ENCODE peak calls at places on chromosome 15, in ten cellular contexts. One of them, this sample, is unnamed.

GRCh38 chr15:51706347-51706746 is 25.0 kb downstream of the SCG3 start:
- DNase-seq in stimulated activated CD4-positive, alpha-beta T cell treated with anti-CD3 and anti-CD28 coated beads, Interleukin-2, amount 100 ng/mL, for 48 hours: no peak
- DNase-seq in neural progenitor cell: no peak
- DNase-seq in WERI-Rb-1: no peak
- DNase-seq in HEK293T: no peak
- DNase-seq in stimulated activated CD8-positive, alpha-beta memory T cell treated with anti-CD3 and anti-CD28 coated beads, Interleukin-2, amount 100 ng/mL, for 48 hours: no peak
- DNase-seq in skeletal muscle cell: no peak
- DNase-seq in left ventricle myocardium inferior: no peak
- DNase-seq in C1 segment of cervical spinal cord: no peak
- DNase-seq in Peyer's patch: no peak
- DNase-seq in this sample: no peak

GRCh38 chr15:85615930-85616329 is 178.8 kb downstream of the KLHL25 start:
- DNase-seq in stimulated activated CD4-positive, alpha-beta T cell treated with anti-CD3 and anti-CD28 coated beads, Interleukin-2, amount 100 ng/mL, for 48 hours: no peak
- DNase-seq in Peyer's patch: no peak
- DNase-seq in HEK293T: peak; percentile 49
- DNase-seq in left ventricle myocardium inferior: no peak
- DNase-seq in stimulated activated CD8-positive, alpha-beta memory T cell treated with anti-CD3 and anti-CD28 coated beads, Interleukin-2, amount 100 ng/mL, for 48 hours: no peak
- DNase-seq in C1 segment of cervical spinal cord: no peak
- DNase-seq in WERI-Rb-1: peak; percentile 37
- DNase-seq in neural progenitor cell: peak; percentile 60
- DNase-seq in skeletal muscle cell: no peak
- DNase-seq in this sample: no peak

GRCh38 chr15:65094294-65094995 is 17.9 kb downstream of the KBTBD13 start:
- DNase-seq in stimulated activated CD4-positive, alpha-beta T cell treated with anti-CD3 and anti-CD28 coated beads, Interleukin-2, amount 100 ng/mL, for 48 hours: no peak
- DNase-seq in Peyer's patch: no peak
- DNase-seq in HEK293T: no peak
- DNase-seq in skeletal muscle cell: no peak
- DNase-seq in neural progenitor cell: no peak
- DNase-seq in left ventricle myocardium inferior: no peak
- DNase-seq in stimulated activated CD8-positive, alpha-beta memory T cell treated with anti-CD3 and anti-CD28 coated beads, Interleukin-2, amount 100 ng/mL, for 48 hours: no peak
- DNase-seq in WERI-Rb-1: no peak
- DNase-seq in C1 segment of cervical spinal cord: peak; percentile 11
- DNase-seq in this sample: peak; percentile 87

GRCh38 chr15:33311312-33311971 is 675 bp downstream of the RYR3 start:
- DNase-seq in left ventricle myocardium inferior: no peak
- DNase-seq in WERI-Rb-1: peak; percentile 59
- DNase-seq in Peyer's patch: no peak
- DNase-seq in neural progenitor cell: peak; percentile 67
- DNase-seq in skeletal muscle cell: no peak
- DNase-seq in HEK293T: no peak
- DNase-seq in stimulated activated CD8-positive, alpha-beta memory T cell treated with anti-CD3 and anti-CD28 coated beads, Interleukin-2, amount 100 ng/mL, for 48 hours: no peak
- DNase-seq in stimulated activated CD4-positive, alpha-beta T cell treated with anti-CD3 and anti-CD28 coated beads, Interleukin-2, amount 100 ng/mL, for 48 hours: no peak
- DNase-seq in C1 segment of cervical spinal cord: peak; percentile 45
- DNase-seq in this sample: no peak

GRCh38 chr15:79849789-79850188 is 47.0 kb downstream of the MTHFS start:
- DNase-seq in stimulated activated CD4-positive, alpha-beta T cell treated with anti-CD3 and anti-CD28 coated beads, Interleukin-2, amount 100 ng/mL, for 48 hours: no peak
- DNase-seq in left ventricle myocardium inferior: no peak
- DNase-seq in neural progenitor cell: peak; percentile 46
- DNase-seq in skeletal muscle cell: no peak
- DNase-seq in HEK293T: peak; percentile 39
- DNase-seq in Peyer's patch: no peak
- DNase-seq in stimulated activated CD8-positive, alpha-beta memory T cell treated with anti-CD3 and anti-CD28 coated beads, Interleukin-2, amount 100 ng/mL, for 48 hours: no peak
- DNase-seq in WERI-Rb-1: peak; percentile 47
- DNase-seq in C1 segment of cervical spinal cord: peak; percentile 29
- DNase-seq in this sample: no peak

GRCh38 chr15:51736646-51737537 is 563 bp downstream of the LYSMD2 start:
- DNase-seq in stimulated activated CD4-positive, alpha-beta T cell treated with anti-CD3 and anti-CD28 coated beads, Interleukin-2, amount 100 ng/mL, for 48 hours: peak; percentile 44
- DNase-seq in stimulated activated CD8-positive, alpha-beta memory T cell treated with anti-CD3 and anti-CD28 coated beads, Interleukin-2, amount 100 ng/mL, for 48 hours: peak; percentile 33
- DNase-seq in skeletal muscle cell: no peak
- DNase-seq in left ventricle myocardium inferior: peak; percentile 53
- DNase-seq in WERI-Rb-1: peak; percentile 63
- DNase-seq in HEK293T: peak; percentile 44
- DNase-seq in C1 segment of cervical spinal cord: peak; percentile 75
- DNase-seq in Peyer's patch: peak; percentile 77
- DNase-seq in neural progenitor cell: peak; percentile 55
- DNase-seq in this sample: no peak

GRCh38 chr15:45641374-45641778 is 6.5 kb downstream of the SQOR start:
- DNase-seq in C1 segment of cervical spinal cord: no peak
- DNase-seq in HEK293T: no peak
- DNase-seq in stimulated activated CD4-positive, alpha-beta T cell treated with anti-CD3 and anti-CD28 coated beads, Interleukin-2, amount 100 ng/mL, for 48 hours: no peak
- DNase-seq in neural progenitor cell: no peak
- DNase-seq in left ventricle myocardium inferior: no peak
- DNase-seq in Peyer's patch: no peak
- DNase-seq in stimulated activated CD8-positive, alpha-beta memory T cell treated with anti-CD3 and anti-CD28 coated beads, Interleukin-2, amount 100 ng/mL, for 48 hours: no peak
- DNase-seq in WERI-Rb-1: no peak
- DNase-seq in skeletal muscle cell: peak; percentile 94
- DNase-seq in this sample: no peak

GRCh38 chr15:84797212-84797611 is 19.9 kb upstream of the ALPK3 start:
- DNase-seq in skeletal muscle cell: peak; percentile 36
- DNase-seq in neural progenitor cell: no peak
- DNase-seq in WERI-Rb-1: no peak
- DNase-seq in stimulated activated CD4-positive, alpha-beta T cell treated with anti-CD3 and anti-CD28 coated beads, Interleukin-2, amount 100 ng/mL, for 48 hours: no peak
- DNase-seq in left ventricle myocardium inferior: no peak
- DNase-seq in Peyer's patch: no peak
- DNase-seq in HEK293T: no peak
- DNase-seq in stimulated activated CD8-positive, alpha-beta memory T cell treated with anti-CD3 and anti-CD28 coated beads, Interleukin-2, amount 100 ng/mL, for 48 hours: no peak
- DNase-seq in C1 segment of cervical spinal cord: no peak
- DNase-seq in this sample: no peak

GRCh38 chr15:40217166-40217785 is 21.6 kb upstream of the PAK6 start:
- DNase-seq in WERI-Rb-1: peak; percentile 61
- DNase-seq in HEK293T: peak; percentile 58
- DNase-seq in neural progenitor cell: peak; percentile 82
- DNase-seq in left ventricle myocardium inferior: no peak
- DNase-seq in Peyer's patch: no peak
- DNase-seq in stimulated activated CD4-positive, alpha-beta T cell treated with anti-CD3 and anti-CD28 coated beads, Interleukin-2, amount 100 ng/mL, for 48 hours: peak; percentile 40
- DNase-seq in stimulated activated CD8-positive, alpha-beta memory T cell treated with anti-CD3 and anti-CD28 coated beads, Interleukin-2, amount 100 ng/mL, for 48 hours: no peak
- DNase-seq in skeletal muscle cell: peak; percentile 21
- DNase-seq in C1 segment of cervical spinal cord: no peak
- DNase-seq in this sample: no peak

GRCh38 chr15:89358435-89358754 is 23.8 kb upstream of the POLG start:
- DNase-seq in skeletal muscle cell: no peak
- DNase-seq in stimulated activated CD8-positive, alpha-beta memory T cell treated with anti-CD3 and anti-CD28 coated beads, Interleukin-2, amount 100 ng/mL, for 48 hours: no peak
- DNase-seq in C1 segment of cervical spinal cord: no peak
- DNase-seq in HEK293T: no peak
- DNase-seq in WERI-Rb-1: no peak
- DNase-seq in Peyer's patch: no peak
- DNase-seq in left ventricle myocardium inferior: no peak
- DNase-seq in stimulated activated CD4-positive, alpha-beta T cell treated with anti-CD3 and anti-CD28 coated beads, Interleukin-2, amount 100 ng/mL, for 48 hours: no peak
- DNase-seq in neural progenitor cell: no peak
- DNase-seq in this sample: no peak

GRCh38 chr15:41487802-41488201 is 5.9 kb upstream of the ITPKA start:
- DNase-seq in neural progenitor cell: no peak
- DNase-seq in stimulated activated CD4-positive, alpha-beta T cell treated with anti-CD3 and anti-CD28 coated beads, Interleukin-2, amount 100 ng/mL, for 48 hours: no peak
- DNase-seq in C1 segment of cervical spinal cord: no peak
- DNase-seq in stimulated activated CD8-positive, alpha-beta memory T cell treated with anti-CD3 and anti-CD28 coated beads, Interleukin-2, amount 100 ng/mL, for 48 hours: no peak
- DNase-seq in WERI-Rb-1: no peak
- DNase-seq in HEK293T: no peak
- DNase-seq in Peyer's patch: no peak
- DNase-seq in left ventricle myocardium inferior: no peak
- DNase-seq in skeletal muscle cell: no peak
- DNase-seq in this sample: no peak

GRCh38 chr15:88258021-88258641 is 1.6 kb upstream of the NTRK3 start:
- DNase-seq in left ventricle myocardium inferior: no peak
- DNase-seq in neural progenitor cell: peak; percentile 74
- DNase-seq in stimulated activated CD8-positive, alpha-beta memory T cell treated with anti-CD3 and anti-CD28 coated beads, Interleukin-2, amount 100 ng/mL, for 48 hours: peak; percentile 13
- DNase-seq in C1 segment of cervical spinal cord: peak; percentile 75
- DNase-seq in Peyer's patch: no peak
- DNase-seq in WERI-Rb-1: peak; percentile 57
- DNase-seq in HEK293T: peak; percentile 33
- DNase-seq in skeletal muscle cell: no peak
- DNase-seq in stimulated activated CD4-positive, alpha-beta T cell treated with anti-CD3 and anti-CD28 coated beads, Interleukin-2, amount 100 ng/mL, for 48 hours: no peak
- DNase-seq in this sample: no peak

GRCh38 chr15:45457641-45458539 is 64.7 kb downstream of the SLC30A4 start:
- DNase-seq in stimulated activated CD4-positive, alpha-beta T cell treated with anti-CD3 and anti-CD28 coated beads, Interleukin-2, amount 100 ng/mL, for 48 hours: peak; percentile 89
- DNase-seq in HEK293T: peak; percentile 47
- DNase-seq in WERI-Rb-1: peak; percentile 68
- DNase-seq in skeletal muscle cell: no peak
- DNase-seq in neural progenitor cell: peak; percentile 83
- DNase-seq in Peyer's patch: no peak
- DNase-seq in C1 segment of cervical spinal cord: peak; percentile 65
- DNase-seq in left ventricle myocardium inferior: no peak
- DNase-seq in stimulated activated CD8-positive, alpha-beta memory T cell treated with anti-CD3 and anti-CD28 coated beads, Interleukin-2, amount 100 ng/mL, for 48 hours: peak; percentile 39
- DNase-seq in this sample: no peak

GRCh38 chr15:88610756-88611231 is 10.3 kb upstream of the AEN start:
- DNase-seq in WERI-Rb-1: no peak
- DNase-seq in HEK293T: no peak
- DNase-seq in Peyer's patch: no peak
- DNase-seq in left ventricle myocardium inferior: no peak
- DNase-seq in stimulated activated CD4-positive, alpha-beta T cell treated with anti-CD3 and anti-CD28 coated beads, Interleukin-2, amount 100 ng/mL, for 48 hours: no peak
- DNase-seq in stimulated activated CD8-positive, alpha-beta memory T cell treated with anti-CD3 and anti-CD28 coated beads, Interleukin-2, amount 100 ng/mL, for 48 hours: no peak
- DNase-seq in skeletal muscle cell: no peak
- DNase-seq in neural progenitor cell: peak; percentile 71
- DNase-seq in C1 segment of cervical spinal cord: no peak
- DNase-seq in this sample: no peak

GRCh38 chr15:74458473-74458872 is 2.5 kb downstream of the UBL7 start:
- DNase-seq in HEK293T: peak; percentile 48
- DNase-seq in left ventricle myocardium inferior: no peak
- DNase-seq in Peyer's patch: no peak
- DNase-seq in stimulated activated CD4-positive, alpha-beta T cell treated with anti-CD3 and anti-CD28 coated beads, Interleukin-2, amount 100 ng/mL, for 48 hours: no peak
- DNase-seq in WERI-Rb-1: peak; percentile 23
- DNase-seq in stimulated activated CD8-positive, alpha-beta memory T cell treated with anti-CD3 and anti-CD28 coated beads, Interleukin-2, amount 100 ng/mL, for 48 hours: no peak
- DNase-seq in skeletal muscle cell: no peak
- DNase-seq in C1 segment of cervical spinal cord: no peak
- DNase-seq in neural progenitor cell: no peak
- DNase-seq in this sample: peak; percentile 9

GRCh38 chr15:94542391-94542790 is 311.0 kb downstream of the MCTP2 start:
- DNase-seq in stimulated activated CD4-positive, alpha-beta T cell treated with anti-CD3 and anti-CD28 coated beads, Interleukin-2, amount 100 ng/mL, for 48 hours: no peak
- DNase-seq in WERI-Rb-1: no peak
- DNase-seq in Peyer's patch: no peak
- DNase-seq in C1 segment of cervical spinal cord: no peak
- DNase-seq in left ventricle myocardium inferior: no peak
- DNase-seq in skeletal muscle cell: no peak
- DNase-seq in HEK293T: no peak
- DNase-seq in neural progenitor cell: no peak
- DNase-seq in stimulated activated CD8-positive, alpha-beta memory T cell treated with anti-CD3 and anti-CD28 coated beads, Interleukin-2, amount 100 ng/mL, for 48 hours: no peak
- DNase-seq in this sample: no peak

GRCh38 chr15:69225355-69226027 is 65.1 kb downstream of the GLCE start:
- DNase-seq in skeletal muscle cell: no peak
- DNase-seq in HEK293T: peak; percentile 18
- DNase-seq in C1 segment of cervical spinal cord: no peak
- DNase-seq in stimulated activated CD4-positive, alpha-beta T cell treated with anti-CD3 and anti-CD28 coated beads, Interleukin-2, amount 100 ng/mL, for 48 hours: no peak
- DNase-seq in Peyer's patch: no peak
- DNase-seq in neural progenitor cell: peak; percentile 26
- DNase-seq in left ventricle myocardium inferior: no peak
- DNase-seq in WERI-Rb-1: no peak
- DNase-seq in stimulated activated CD8-positive, alpha-beta memory T cell treated with anti-CD3 and anti-CD28 coated beads, Interleukin-2, amount 100 ng/mL, for 48 hours: no peak
- DNase-seq in this sample: no peak

GRCh38 chr15:26365077-26365476 is 407.8 kb downstream of the GABRB3 start:
- DNase-seq in WERI-Rb-1: no peak
- DNase-seq in stimulated activated CD8-positive, alpha-beta memory T cell treated with anti-CD3 and anti-CD28 coated beads, Interleukin-2, amount 100 ng/mL, for 48 hours: no peak
- DNase-seq in stimulated activated CD4-positive, alpha-beta T cell treated with anti-CD3 and anti-CD28 coated beads, Interleukin-2, amount 100 ng/mL, for 48 hours: no peak
- DNase-seq in HEK293T: no peak
- DNase-seq in Peyer's patch: no peak
- DNase-seq in neural progenitor cell: no peak
- DNase-seq in left ventricle myocardium inferior: no peak
- DNase-seq in skeletal muscle cell: no peak
- DNase-seq in C1 segment of cervical spinal cord: no peak
- DNase-seq in this sample: no peak

GRCh38 chr15:99019558-99020540 is 12.3 kb upstream of the PGPEP1L start:
- DNase-seq in skeletal muscle cell: peak; percentile 52
- DNase-seq in left ventricle myocardium inferior: no peak
- DNase-seq in C1 segment of cervical spinal cord: no peak
- DNase-seq in WERI-Rb-1: no peak
- DNase-seq in neural progenitor cell: no peak
- DNase-seq in stimulated activated CD8-positive, alpha-beta memory T cell treated with anti-CD3 and anti-CD28 coated beads, Interleukin-2, amount 100 ng/mL, for 48 hours: no peak
- DNase-seq in Peyer's patch: no peak
- DNase-seq in stimulated activated CD4-positive, alpha-beta T cell treated with anti-CD3 and anti-CD28 coated beads, Interleukin-2, amount 100 ng/mL, for 48 hours: no peak
- DNase-seq in HEK293T: no peak
- DNase-seq in this sample: no peak

GRCh38 chr15:99668533-99669182 is 64.6 kb downstream of the LYSMD4 start:
- DNase-seq in C1 segment of cervical spinal cord: no peak
- DNase-seq in neural progenitor cell: no peak
- DNase-seq in Peyer's patch: no peak
- DNase-seq in HEK293T: no peak
- DNase-seq in skeletal muscle cell: no peak
- DNase-seq in stimulated activated CD8-positive, alpha-beta memory T cell treated with anti-CD3 and anti-CD28 coated beads, Interleukin-2, amount 100 ng/mL, for 48 hours: no peak
- DNase-seq in stimulated activated CD4-positive, alpha-beta T cell treated with anti-CD3 and anti-CD28 coated beads, Interleukin-2, amount 100 ng/mL, for 48 hours: no peak
- DNase-seq in WERI-Rb-1: no peak
- DNase-seq in left ventricle myocardium inferior: no peak
- DNase-seq in this sample: no peak

GRCh38 chr15:39511000-39511914 is 69.6 kb upstream of the THBS1 start:
- DNase-seq in stimulated activated CD4-positive, alpha-beta T cell treated with anti-CD3 and anti-CD28 coated beads, Interleukin-2, amount 100 ng/mL, for 48 hours: no peak
- DNase-seq in HEK293T: peak; percentile 8
- DNase-seq in stimulated activated CD8-positive, alpha-beta memory T cell treated with anti-CD3 and anti-CD28 coated beads, Interleukin-2, amount 100 ng/mL, for 48 hours: no peak
- DNase-seq in left ventricle myocardium inferior: peak; percentile 75
- DNase-seq in Peyer's patch: no peak
- DNase-seq in neural progenitor cell: no peak
- DNase-seq in WERI-Rb-1: no peak
- DNase-seq in skeletal muscle cell: peak; percentile 89
- DNase-seq in C1 segment of cervical spinal cord: no peak
- DNase-seq in this sample: no peak

GRCh38 chr15:62060896-62061280 is 641 bp upstream of the VPS13C start:
- DNase-seq in neural progenitor cell: no peak
- DNase-seq in stimulated activated CD4-positive, alpha-beta T cell treated with anti-CD3 and anti-CD28 coated beads, Interleukin-2, amount 100 ng/mL, for 48 hours: no peak
- DNase-seq in skeletal muscle cell: no peak
- DNase-seq in C1 segment of cervical spinal cord: no peak
- DNase-seq in left ventricle myocardium inferior: no peak
- DNase-seq in HEK293T: no peak
- DNase-seq in stimulated activated CD8-positive, alpha-beta memory T cell treated with anti-CD3 and anti-CD28 coated beads, Interleukin-2, amount 100 ng/mL, for 48 hours: no peak
- DNase-seq in Peyer's patch: no peak
- DNase-seq in WERI-Rb-1: no peak
- DNase-seq in this sample: no peak

GRCh38 chr15:84961114-84961452 is 20.6 kb upstream of the PDE8A start:
- DNase-seq in WERI-Rb-1: no peak
- DNase-seq in left ventricle myocardium inferior: no peak
- DNase-seq in neural progenitor cell: no peak
- DNase-seq in Peyer's patch: no peak
- DNase-seq in stimulated activated CD4-positive, alpha-beta T cell treated with anti-CD3 and anti-CD28 coated beads, Interleukin-2, amount 100 ng/mL, for 48 hours: no peak
- DNase-seq in HEK293T: no peak
- DNase-seq in C1 segment of cervical spinal cord: no peak
- DNase-seq in stimulated activated CD8-positive, alpha-beta memory T cell treated with anti-CD3 and anti-CD28 coated beads, Interleukin-2, amount 100 ng/mL, for 48 hours: no peak
- DNase-seq in skeletal muscle cell: peak; percentile 45
- DNase-seq in this sample: no peak

This sample was measured in mesenteric fat pad.